ENCODE peak calls at places on chromosomes 12 and 14, in eight cellular contexts. I is AG04450, D is AG04449, A is RWPE1, W is ovary, G is stomach, U is brain microvascular endothelial cell, Z is psoas muscle. V is an unnamed sample.
A peak's percentile ranks its signal among the peaks of the same experiment; 100 is the strongest.

GRCh38 chr12:8829128-8829524 is 6.7 kb downstream of the A2ML1 start:
- DNase-seq in D (no peak), W (no peak), A (no peak), Z (no peak), U (no peak), G (no peak), I (no peak), V (peak; percentile 20)

GRCh38 chr14:31336646-31337045 is 83.7 kb downstream of the HEATR5A start:
- DNase-seq in I (peak; percentile 18), G (no peak), D (peak; percentile 40), A (peak; percentile 48), U (peak; percentile 3), W (no peak), Z (no peak), V (no peak)

GRCh38 chr12:105617141-105617540 is 286.6 kb downstream of the C12orf75 start:
- DNase-seq in U (no peak), W (no peak), D (no peak), G (no peak), Z (no peak), I (no peak), A (peak; percentile 36), V (no peak)

GRCh38 chr14:67068246-67068645 is 121.0 kb upstream of the GARIN2 start:
- DNase-seq in U (no peak), W (no peak), D (no peak), A (no peak), I (no peak), G (no peak), Z (no peak), V (no peak)

GRCh38 chr12:132638541-132639408 is 20.2 kb downstream of the P2RX2 start:
- DNase-seq in Z (peak; percentile 54), I (peak; percentile 30), W (peak; percentile 48), G (no peak), U (peak; percentile 53), D (peak; percentile 10), A (peak; percentile 49), V (peak; percentile 54)

GRCh38 chr12:122203301-122203967 is at the start of gene B3GNT4:
- DNase-seq in A (peak; percentile 69), W (peak; percentile 56), D (no peak), Z (peak; percentile 56), G (peak; percentile 72), U (peak; percentile 24), I (no peak), V (peak; percentile 78)

GRCh38 chr12:39440781-39441180 is 2.1 kb downstream of the KIF21A start:
- DNase-seq in U (no peak), W (no peak), D (no peak), I (no peak), A (no peak), G (no peak), Z (no peak), V (no peak)

GRCh38 chr12:48296586-48297396 is 53.9 kb downstream of the ZNF641 start:
- DNase-seq in U (peak; percentile 75), W (peak; percentile 76), D (no peak), G (peak; percentile 80), Z (peak; percentile 65), I (peak; percentile 10), A (peak; percentile 44), V (peak; percentile 56)

GRCh38 chr12:53055471-53056266 is 5.8 kb downstream of the TNS2 start:
- DNase-seq in I (no peak), G (no peak), A (no peak), Z (no peak), U (no peak), D (no peak), W (peak; percentile 56), V (no peak)

GRCh38 chr12:74031045-74031444 is 506.6 kb upstream of the ATXN7L3B start:
- DNase-seq in I (no peak), D (no peak), W (no peak), Z (no peak), U (no peak), G (no peak), A (no peak), V (no peak)

GRCh38 chr12:49762468-49762847 is 21.1 kb downstream of the TMBIM6 start:
- DNase-seq in U (no peak), D (no peak), G (no peak), W (no peak), I (no peak), Z (no peak), A (no peak), V (no peak)

GRCh38 chr14:35819591-35820540 is 6.3 kb upstream of the BRMS1L start:
- DNase-seq in A (no peak), G (no peak), W (no peak), Z (no peak), D (no peak), U (no peak), I (no peak), V (no peak)

GRCh38 chr12:117567644-117568043 is 206.2 kb upstream of the NOS1 start:
- DNase-seq in U (no peak), I (no peak), Z (no peak), G (no peak), W (no peak), D (no peak), A (no peak), V (no peak)

GRCh38 chr14:95462491-95462890 is 54.0 kb downstream of the SYNE3 start:
- DNase-seq in I (no peak), Z (no peak), G (no peak), D (no peak), W (no peak), U (no peak), A (no peak), V (no peak)

GRCh38 chr14:44369401-44370123 is 137.5 kb downstream of the FSCB start:
- DNase-seq in I (no peak), G (no peak), Z (no peak), D (no peak), U (no peak), W (no peak), A (no peak), V (no peak)

GRCh38 chr12:109192358-109192757 is 76.0 kb downstream of the ACACB start:
- DNase-seq in D (peak; percentile 63), A (peak; percentile 93), G (no peak), W (no peak), I (peak; percentile 15), U (peak; percentile 9), Z (no peak), V (peak; percentile 7)

GRCh38 chr14:77241955-77242354 is 29.1 kb downstream of the NGB start:
- DNase-seq in W (no peak), I (no peak), U (no peak), Z (no peak), A (peak; percentile 15), G (no peak), D (no peak), V (no peak)

GRCh38 chr14:51533160-51533559 is 118.5 kb upstream of the FRMD6 start:
- DNase-seq in D (peak; percentile 79), Z (no peak), W (no peak), I (no peak), U (no peak), A (peak; percentile 76), G (no peak), V (no peak)

GRCh38 chr12:46908936-46909635 is 83.3 kb upstream of the SLC38A4 start:
- DNase-seq in Z (no peak), G (no peak), U (no peak), W (no peak), A (no peak), D (no peak), I (no peak), V (no peak)

GRCh38 chr12:46910830-46911229 is 85.0 kb upstream of the SLC38A4 start:
- DNase-seq in U (no peak), Z (no peak), I (no peak), D (no peak), A (no peak), W (no peak), G (no peak), V (no peak)

GRCh38 chr12:46907791-46908190 is 82.0 kb upstream of the SLC38A4 start:
- DNase-seq in W (no peak), U (no peak), G (no peak), I (no peak), A (no peak), D (no peak), Z (no peak), V (no peak)

GRCh38 chr12:46904406-46905240 is 78.8 kb upstream of the SLC38A4 start:
- DNase-seq in G (no peak), W (no peak), I (no peak), Z (no peak), D (peak; percentile 34), A (no peak), U (peak; percentile 31), V (no peak)

DNA sequence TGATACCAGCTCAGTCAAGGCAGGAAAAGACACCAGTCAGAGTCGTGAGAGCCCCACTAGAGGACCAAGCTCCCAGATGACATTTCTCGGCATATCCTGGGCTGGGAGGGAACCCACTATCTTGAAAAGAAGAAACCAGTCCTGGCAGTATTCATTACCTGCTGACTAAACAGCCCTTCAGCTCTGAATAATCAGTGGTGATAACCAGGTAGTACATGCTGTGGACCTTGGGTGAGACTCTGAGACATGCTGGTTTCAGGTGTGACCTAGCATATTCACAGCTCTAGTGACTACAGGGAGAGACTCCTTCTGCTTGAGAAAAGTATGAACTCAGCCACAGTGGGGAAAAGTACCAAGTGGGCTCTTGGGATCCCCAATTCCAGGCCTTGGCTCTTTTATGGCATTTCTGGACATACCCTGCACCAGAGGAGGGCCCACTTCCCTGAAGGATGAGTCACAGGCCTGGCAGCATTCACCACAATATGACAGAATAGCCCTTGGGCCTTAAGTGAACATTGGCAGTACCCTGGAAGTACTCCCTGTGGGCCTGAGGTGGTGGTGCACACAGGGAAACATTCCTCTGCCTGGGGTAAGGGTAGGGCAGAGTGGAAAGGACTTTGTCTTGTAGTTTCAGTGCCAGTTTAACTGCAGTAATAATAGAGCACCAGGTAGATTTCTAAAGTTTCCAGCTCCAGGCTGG is 82.6 kb upstream of the SLC38A4 start:
- DNase-seq in Z (no peak), U (peak; percentile 20), W (no peak), A (peak; percentile 34), I (no peak), D (no peak), G (no peak), V (no peak)
- TF ChIP-seq CTCF in Z (no peak), U (no peak), W (no peak), A (no peak), I (no peak), D (no peak), G (no peak), V (no peak)

GRCh38 chr12:125092872-125093680 is 27.8 kb downstream of the AACS start:
- DNase-seq in U (peak; percentile 18), W (no peak), G (peak; percentile 60), I (no peak), A (peak; percentile 43), Z (peak; percentile 35), D (no peak), V (peak; percentile 83)
- TF ChIP-seq CTCF in U (no peak), W (no peak), G (no peak), I (no peak), A (no peak), Z (no peak), D (no peak), V (peak; percentile 42)

DNA sequence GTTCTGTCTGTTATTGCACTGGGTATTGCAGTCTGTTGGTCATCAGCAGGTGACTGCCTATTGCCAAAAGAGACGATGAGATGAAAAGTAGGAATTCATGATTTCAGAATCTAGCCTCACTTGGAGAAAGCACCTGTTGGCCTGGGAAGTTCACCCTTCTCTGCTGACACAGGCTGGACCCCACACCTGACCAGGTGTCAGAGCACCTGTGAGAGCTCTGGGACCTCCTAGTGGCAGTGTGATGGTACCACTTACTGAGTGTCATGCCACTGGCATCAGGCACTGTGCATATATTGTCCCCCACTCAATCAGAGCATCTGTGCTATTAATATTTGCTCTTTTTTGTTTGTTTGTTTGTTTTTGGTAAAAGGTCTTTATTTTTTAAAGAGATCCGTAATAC is 68.0 kb downstream of the RASSF3 start:
- DNase-seq in A (no peak), U (no peak), D (no peak), G (no peak), W (no peak), I (no peak), Z (no peak), V (peak; percentile 56)
- TF ChIP-seq CTCF in A (no peak), U (peak; percentile 9), D (no peak), G (no peak), W (no peak), I (no peak), Z (no peak), V (peak; percentile 24)

GRCh38 chr14:92553456-92553855 is 39.9 kb downstream of the RIN3 start:
- DNase-seq in D (no peak), I (no peak), W (peak; percentile 68), A (no peak), G (no peak), U (peak; percentile 67), Z (no peak), V (no peak)
- TF ChIP-seq CTCF in D (peak; percentile 21), I (peak; percentile 18), W (peak; percentile 29), A (no peak), G (no peak), U (peak; percentile 45), Z (no peak), V (no peak)